ENCODE peak calls at places on chromosomes 12 and 14, in eight cellular contexts. One of them, this sample, is unnamed.

GRCh38 chr14:54699087-54699530 is 132.2 kb downstream of the SAMD4A start:
- DNase-seq in ovary: no peak
- DNase-seq in choroid plexus epithelial cell: no peak
- DNase-seq in AG04450: no peak
- DNase-seq in keratinocyte: no peak
- DNase-seq in A549: no peak
- DNase-seq in heart left ventricle: no peak
- DNase-seq in kidney epithelial cell: peak
- DNase-seq in this sample: no peak

GRCh38 chr14:65080954-65081747 is 21.2 kb downstream of the MAX start:
- DNase-seq in ovary: no peak
- DNase-seq in choroid plexus epithelial cell: peak
- DNase-seq in AG04450: no peak
- DNase-seq in keratinocyte: no peak
- DNase-seq in A549: no peak
- DNase-seq in heart left ventricle: no peak
- DNase-seq in kidney epithelial cell: no peak
- DNase-seq in this sample: no peak

GRCh38 chr14:56005580-56006053 is 112.6 kb upstream of the PELI2 start:
- DNase-seq in ovary: peak
- DNase-seq in choroid plexus epithelial cell: no peak
- DNase-seq in AG04450: peak
- DNase-seq in keratinocyte: no peak
- DNase-seq in A549: no peak
- DNase-seq in heart left ventricle: no peak
- DNase-seq in kidney epithelial cell: peak
- DNase-seq in this sample: no peak

GRCh38 chr12:49901986-49902385 is 1.7 kb downstream of the FAIM2 start:
- DNase-seq in ovary: no peak
- DNase-seq in choroid plexus epithelial cell: no peak
- DNase-seq in AG04450: no peak
- DNase-seq in keratinocyte: no peak
- DNase-seq in A549: no peak
- DNase-seq in heart left ventricle: no peak
- DNase-seq in kidney epithelial cell: no peak
- DNase-seq in this sample: no peak

GRCh38 chr14:67551123-67551522 is 18.0 kb downstream of the PLEKHH1 start:
- DNase-seq in ovary: no peak
- DNase-seq in choroid plexus epithelial cell: no peak
- DNase-seq in AG04450: no peak
- DNase-seq in keratinocyte: no peak
- DNase-seq in A549: no peak
- DNase-seq in heart left ventricle: no peak
- DNase-seq in kidney epithelial cell: no peak
- DNase-seq in this sample: no peak

GRCh38 chr12:10113085-10113484 is 14.3 kb upstream of the CLEC1A start:
- DNase-seq in ovary: no peak
- DNase-seq in choroid plexus epithelial cell: peak
- DNase-seq in AG04450: no peak
- DNase-seq in keratinocyte: no peak
- DNase-seq in A549: no peak
- DNase-seq in heart left ventricle: no peak
- DNase-seq in kidney epithelial cell: no peak
- DNase-seq in this sample: no peak

GRCh38 chr12:52442600-52443061 is 8.5 kb upstream of the KRT75 start:
- DNase-seq in ovary: no peak
- DNase-seq in choroid plexus epithelial cell: peak
- DNase-seq in AG04450: peak
- DNase-seq in keratinocyte: peak
- DNase-seq in A549: peak
- DNase-seq in heart left ventricle: no peak
- DNase-seq in kidney epithelial cell: peak
- DNase-seq in this sample: peak

GRCh38 chr14:74257078-74257987 is 18.1 kb downstream of the VSX2 start:
- DNase-seq in ovary: peak
- DNase-seq in choroid plexus epithelial cell: peak
- DNase-seq in AG04450: no peak
- DNase-seq in keratinocyte: no peak
- DNase-seq in A549: peak
- DNase-seq in heart left ventricle: peak
- DNase-seq in kidney epithelial cell: no peak
- DNase-seq in this sample: no peak

GRCh38 chr12:119803391-119803791 is 73.7 kb downstream of the CIT start:
- DNase-seq in ovary: peak
- DNase-seq in choroid plexus epithelial cell: peak
- DNase-seq in AG04450: no peak
- DNase-seq in keratinocyte: no peak
- DNase-seq in A549: no peak
- DNase-seq in heart left ventricle: no peak
- DNase-seq in kidney epithelial cell: no peak
- DNase-seq in this sample: peak

GRCh38 chr12:64461634-64462414 is 9.9 kb downstream of the TBK1 start:
- DNase-seq in ovary: no peak
- DNase-seq in choroid plexus epithelial cell: peak
- DNase-seq in AG04450: peak
- DNase-seq in keratinocyte: peak
- DNase-seq in A549: no peak
- DNase-seq in heart left ventricle: no peak
- DNase-seq in kidney epithelial cell: peak
- DNase-seq in this sample: no peak

GRCh38 chr12:80966001-80966400 is 28.3 kb upstream of the LIN7A start:
- DNase-seq in ovary: no peak
- DNase-seq in choroid plexus epithelial cell: no peak
- DNase-seq in AG04450: no peak
- DNase-seq in keratinocyte: no peak
- DNase-seq in A549: no peak
- DNase-seq in heart left ventricle: no peak
- DNase-seq in kidney epithelial cell: no peak
- DNase-seq in this sample: no peak

GRCh38 chr12:79083181-79083580 is 218.6 kb downstream of the SYT1 start:
- DNase-seq in ovary: no peak
- DNase-seq in choroid plexus epithelial cell: peak
- DNase-seq in AG04450: no peak
- DNase-seq in keratinocyte: no peak
- DNase-seq in A549: peak
- DNase-seq in heart left ventricle: no peak
- DNase-seq in kidney epithelial cell: no peak
- DNase-seq in this sample: no peak

GRCh38 chr14:20417250-20418186 is 4.2 kb upstream of the TEP1 start:
- DNase-seq in ovary: no peak
- DNase-seq in choroid plexus epithelial cell: no peak
- DNase-seq in AG04450: no peak
- DNase-seq in keratinocyte: no peak
- DNase-seq in A549: no peak
- DNase-seq in heart left ventricle: no peak
- DNase-seq in kidney epithelial cell: no peak
- DNase-seq in this sample: no peak

GRCh38 chr12:52655251-52655650 is 3.2 kb upstream of the KRT2 start:
- DNase-seq in ovary: no peak
- DNase-seq in choroid plexus epithelial cell: no peak
- DNase-seq in AG04450: no peak
- DNase-seq in keratinocyte: no peak
- DNase-seq in A549: no peak
- DNase-seq in heart left ventricle: no peak
- DNase-seq in kidney epithelial cell: no peak
- DNase-seq in this sample: no peak

GRCh38 chr12:71125515-71125914 is 32.3 kb downstream of the TSPAN8 start:
- DNase-seq in ovary: no peak
- DNase-seq in choroid plexus epithelial cell: peak
- DNase-seq in AG04450: no peak
- DNase-seq in keratinocyte: no peak
- DNase-seq in A549: no peak
- DNase-seq in heart left ventricle: no peak
- DNase-seq in kidney epithelial cell: no peak
- DNase-seq in this sample: no peak

GRCh38 chr14:92386165-92386564 is 63.2 kb downstream of the SLC24A4 start:
- DNase-seq in ovary: no peak
- DNase-seq in choroid plexus epithelial cell: no peak
- DNase-seq in AG04450: no peak
- DNase-seq in keratinocyte: no peak
- DNase-seq in A549: no peak
- DNase-seq in heart left ventricle: no peak
- DNase-seq in kidney epithelial cell: no peak
- DNase-seq in this sample: no peak

GRCh38 chr14:50560929-50561280 is 960 bp downstream of the ATL1 start:
- DNase-seq in ovary: peak
- DNase-seq in choroid plexus epithelial cell: peak
- DNase-seq in AG04450: peak
- DNase-seq in keratinocyte: no peak
- DNase-seq in A549: peak
- DNase-seq in heart left ventricle: peak
- DNase-seq in kidney epithelial cell: no peak
- DNase-seq in this sample: no peak

GRCh38 chr12:45762185-45763110 is 32.9 kb downstream of the ARID2 start:
- DNase-seq in ovary: no peak
- DNase-seq in choroid plexus epithelial cell: peak
- DNase-seq in AG04450: peak
- DNase-seq in keratinocyte: no peak
- DNase-seq in A549: peak
- DNase-seq in heart left ventricle: no peak
- DNase-seq in kidney epithelial cell: peak
- DNase-seq in this sample: peak

GRCh38 chr12:120056739-120057138 is 59.8 kb downstream of the RAB35 start:
- DNase-seq in ovary: no peak
- DNase-seq in choroid plexus epithelial cell: no peak
- DNase-seq in AG04450: no peak
- DNase-seq in keratinocyte: no peak
- DNase-seq in A549: no peak
- DNase-seq in heart left ventricle: no peak
- DNase-seq in kidney epithelial cell: no peak
- DNase-seq in this sample: no peak

GRCh38 chr12:4909734-4910501 is at the start of gene KCNA1:
- DNase-seq in ovary: no peak
- DNase-seq in choroid plexus epithelial cell: no peak
- DNase-seq in AG04450: no peak
- DNase-seq in keratinocyte: no peak
- DNase-seq in A549: no peak
- DNase-seq in heart left ventricle: no peak
- DNase-seq in kidney epithelial cell: no peak
- DNase-seq in this sample: no peak

GRCh38 chr12:111767362-111768158 is 827 bp downstream of the ALDH2 start:
- DNase-seq in ovary: no peak
- DNase-seq in choroid plexus epithelial cell: peak
- DNase-seq in AG04450: no peak
- DNase-seq in keratinocyte: no peak
- DNase-seq in A549: peak
- DNase-seq in heart left ventricle: no peak
- DNase-seq in kidney epithelial cell: no peak
- DNase-seq in this sample: no peak

GRCh38 chr14:39491134-39491541 is 58.9 kb upstream of the FBXO33 start:
- DNase-seq in ovary: no peak
- DNase-seq in choroid plexus epithelial cell: peak
- DNase-seq in AG04450: no peak
- DNase-seq in keratinocyte: no peak
- DNase-seq in A549: peak
- DNase-seq in heart left ventricle: no peak
- DNase-seq in kidney epithelial cell: no peak
- DNase-seq in this sample: no peak
- TF ChIP-seq CTCF in ovary: no peak
- TF ChIP-seq CTCF in choroid plexus epithelial cell: peak
- TF ChIP-seq CTCF in AG04450: peak
- TF ChIP-seq CTCF in keratinocyte: no peak
- TF ChIP-seq CTCF in A549: peak
- TF ChIP-seq CTCF in heart left ventricle: peak
- TF ChIP-seq CTCF in kidney epithelial cell: no peak
- TF ChIP-seq CTCF in this sample: no peak

GRCh38 chr12:76264617-76265016 is 83.6 kb downstream of the BBS10 start:
- DNase-seq in ovary: no peak
- DNase-seq in choroid plexus epithelial cell: peak
- DNase-seq in AG04450: no peak
- DNase-seq in keratinocyte: no peak
- DNase-seq in A549: no peak
- DNase-seq in heart left ventricle: no peak
- DNase-seq in kidney epithelial cell: no peak
- DNase-seq in this sample: no peak

GRCh38 chr12:76266797-76267196 is 81.4 kb downstream of the BBS10 start:
- DNase-seq in ovary: no peak
- DNase-seq in choroid plexus epithelial cell: peak
- DNase-seq in AG04450: peak
- DNase-seq in keratinocyte: peak
- DNase-seq in A549: peak
- DNase-seq in heart left ventricle: no peak
- DNase-seq in kidney epithelial cell: peak
- DNase-seq in this sample: peak

GRCh38 chr12:76270657-76271358 is 77.4 kb downstream of the BBS10 start:
- DNase-seq in ovary: no peak
- DNase-seq in choroid plexus epithelial cell: peak
- DNase-seq in AG04450: no peak
- DNase-seq in keratinocyte: no peak
- DNase-seq in A549: no peak
- DNase-seq in heart left ventricle: no peak
- DNase-seq in kidney epithelial cell: no peak
- DNase-seq in this sample: no peak

GRCh38 chr12:76265424-76266180 is 82.6 kb downstream of the BBS10 start:
- DNase-seq in ovary: no peak
- DNase-seq in choroid plexus epithelial cell: no peak
- DNase-seq in AG04450: no peak
- DNase-seq in keratinocyte: no peak
- DNase-seq in A549: no peak
- DNase-seq in heart left ventricle: no peak
- DNase-seq in kidney epithelial cell: no peak
- DNase-seq in this sample: no peak

GRCh38 chr12:76268267-76268666 is 79.9 kb downstream of the BBS10 start:
- DNase-seq in ovary: no peak
- DNase-seq in choroid plexus epithelial cell: peak
- DNase-seq in AG04450: no peak
- DNase-seq in keratinocyte: no peak
- DNase-seq in A549: no peak
- DNase-seq in heart left ventricle: no peak
- DNase-seq in kidney epithelial cell: no peak
- DNase-seq in this sample: no peak
- H3K4me3 ChIP-seq in ovary: no peak
- H3K4me3 ChIP-seq in choroid plexus epithelial cell: no peak
- H3K4me3 ChIP-seq in AG04450: no peak
- H3K4me3 ChIP-seq in keratinocyte: no peak
- H3K4me3 ChIP-seq in A549: no peak
- H3K4me3 ChIP-seq in heart left ventricle: no peak
- H3K4me3 ChIP-seq in kidney epithelial cell: no peak
- H3K4me3 ChIP-seq in this sample: no peak

GRCh38 chr12:90987520-90987919 is 17.3 kb downstream of the EPYC start:
- DNase-seq in ovary: no peak
- DNase-seq in choroid plexus epithelial cell: no peak
- DNase-seq in AG04450: no peak
- DNase-seq in keratinocyte: no peak
- DNase-seq in A549: no peak
- DNase-seq in heart left ventricle: no peak
- DNase-seq in kidney epithelial cell: no peak
- DNase-seq in this sample: no peak
- TF ChIP-seq CTCF in ovary: no peak
- TF ChIP-seq CTCF in choroid plexus epithelial cell: no peak
- TF ChIP-seq CTCF in AG04450: no peak
- TF ChIP-seq CTCF in keratinocyte: no peak
- TF ChIP-seq CTCF in A549: no peak
- TF ChIP-seq CTCF in heart left ventricle: no peak
- TF ChIP-seq CTCF in kidney epithelial cell: no peak
- TF ChIP-seq CTCF in this sample: no peak

DNA sequence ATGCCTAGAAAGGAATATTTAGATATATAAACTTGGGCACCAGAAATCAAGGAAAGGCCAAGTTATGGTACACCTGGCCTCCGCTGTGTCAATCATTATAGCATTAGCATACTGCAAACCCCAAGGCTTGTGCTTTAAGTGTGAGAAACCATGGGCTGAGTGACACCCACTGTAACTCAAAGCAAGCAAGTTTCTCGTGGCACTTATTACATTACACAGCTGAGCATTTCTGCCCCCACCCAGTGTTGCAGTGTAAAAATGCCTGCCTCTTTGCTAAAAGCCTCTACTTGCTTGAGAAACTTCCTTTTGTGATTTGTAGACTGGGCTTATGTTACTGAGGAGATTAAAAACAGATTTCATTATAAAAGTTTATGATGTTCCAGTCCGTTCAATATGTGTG is 122.0 kb downstream of the TGFB3 start:
- DNase-seq in ovary: no peak
- DNase-seq in choroid plexus epithelial cell: no peak
- DNase-seq in AG04450: no peak
- DNase-seq in keratinocyte: no peak
- DNase-seq in A549: no peak
- DNase-seq in heart left ventricle: no peak
- DNase-seq in kidney epithelial cell: no peak
- DNase-seq in this sample: no peak
- H3K4me3 ChIP-seq in ovary: no peak
- H3K4me3 ChIP-seq in choroid plexus epithelial cell: no peak
- H3K4me3 ChIP-seq in AG04450: no peak
- H3K4me3 ChIP-seq in keratinocyte: no peak
- H3K4me3 ChIP-seq in A549: no peak
- H3K4me3 ChIP-seq in heart left ventricle: no peak
- H3K4me3 ChIP-seq in kidney epithelial cell: no peak
- H3K4me3 ChIP-seq in this sample: no peak

This sample was measured in HFF-Myc.